ENCODE peak calls at places on chromosomes 7 and 10, in ten cellular contexts. O, E, M, X, B, P, Z, Q, U and T are unnamed samples.

GRCh38 chr7:131829911-131830310 is 273.5 kb upstream of the PODXL start:
- DNase-seq in U (no peak), Z (no peak), O (no peak), M (no peak), Q (no peak), P (no peak), E (no peak), B (no peak), X (peak), T (peak)

GRCh38 chr10:104330168-104331117 is 7.8 kb downstream of the ITPRIP start:
- DNase-seq in O (peak), P (no peak), B (no peak), U (peak), X (no peak), Q (peak), M (peak), E (peak), Z (no peak), T (peak)

GRCh38 chr10:47348138-47348651 is at the start of gene RBP3:
- DNase-seq in O (no peak), B (no peak), X (no peak), U (no peak), P (no peak), Z (no peak), Q (no peak), M (no peak), E (peak), T (peak)

GRCh38 chr10:61869772-61870520 is 31.6 kb upstream of the ARID5B start:
- DNase-seq in O (peak), M (no peak), Q (peak), B (no peak), X (no peak), E (peak), P (no peak), Z (no peak), U (no peak), T (no peak)

GRCh38 chr7:116691664-116692063 is 19.7 kb downstream of the MET start:
- DNase-seq in O (peak), M (no peak), X (no peak), B (no peak), Q (no peak), P (no peak), Z (no peak), E (peak), U (no peak), T (no peak)

GRCh38 chr10:87659571-87660483 is at the start of gene PAPSS2:
- DNase-seq in E (peak), O (peak), M (peak), B (peak), Z (peak), Q (peak), X (peak), P (no peak), U (peak), T (peak)

GRCh38 chr7:148296994-148297644 is 293.4 kb upstream of the C7orf33 start:
- DNase-seq in E (no peak), B (no peak), Q (no peak), U (no peak), O (no peak), X (no peak), M (no peak), P (no peak), Z (no peak), T (no peak)

GRCh38 chr10:131641231-131641630 is 259.6 kb upstream of the PPP2R2D start:
- DNase-seq in P (no peak), U (no peak), E (no peak), Z (no peak), M (no peak), X (no peak), O (no peak), Q (no peak), B (no peak), T (no peak)

GRCh38 chr10:26448706-26449435 is 10.7 kb downstream of the APBB1IP start:
- DNase-seq in Z (no peak), B (no peak), E (no peak), M (peak), O (no peak), Q (no peak), P (peak), U (no peak), X (no peak), T (no peak)